ENCODE peak calls at places on chromosomes 7 and 10, in five cellular contexts. One of them, this sample, is unnamed.

GRCh38 chr10:72292223-72292691 is 18.5 kb downstream of the DDIT4 start:
- DNase-seq in ascending aorta: no peak
- DNase-seq in astrocyte: peak; percentile 35
- DNase-seq in psoas muscle: no peak
- DNase-seq in hepatocyte: peak; percentile 64
- DNase-seq in this sample: no peak

GRCh38 chr10:126242352-126243260 is 145.7 kb downstream of the ADAM12 start:
- DNase-seq in ascending aorta: no peak
- DNase-seq in astrocyte: peak; percentile 92
- DNase-seq in psoas muscle: no peak
- DNase-seq in hepatocyte: peak; percentile 54
- DNase-seq in this sample: peak; percentile 80

GRCh38 chr7:134685250-134685649 is 38.6 kb downstream of the BPGM start:
- DNase-seq in ascending aorta: no peak
- DNase-seq in astrocyte: no peak
- DNase-seq in psoas muscle: no peak
- DNase-seq in hepatocyte: no peak
- DNase-seq in this sample: no peak

GRCh38 chr10:108434818-108435217 is 1270.3 kb upstream of the SORCS1 start:
- DNase-seq in ascending aorta: no peak
- DNase-seq in astrocyte: no peak
- DNase-seq in psoas muscle: no peak
- DNase-seq in hepatocyte: no peak
- DNase-seq in this sample: no peak

GRCh38 chr7:117098457-117098856 is 145.2 kb downstream of the ST7 start:
- DNase-seq in ascending aorta: no peak
- DNase-seq in astrocyte: peak; percentile 98
- DNase-seq in psoas muscle: no peak
- DNase-seq in hepatocyte: no peak
- DNase-seq in this sample: peak; percentile 95

GRCh38 chr7:47893238-47893637 is 55.0 kb downstream of the PKD1L1 start:
- DNase-seq in ascending aorta: no peak
- DNase-seq in astrocyte: no peak
- DNase-seq in psoas muscle: no peak
- DNase-seq in hepatocyte: no peak
- DNase-seq in this sample: no peak

GRCh38 chr10:63365976-63366765 is 99.6 kb downstream of the JMJD1C start:
- DNase-seq in ascending aorta: no peak
- DNase-seq in astrocyte: peak; percentile 57
- DNase-seq in psoas muscle: no peak
- DNase-seq in hepatocyte: no peak
- DNase-seq in this sample: no peak

GRCh38 chr7:98400538-98401427 is at the start of gene BAIAP2L1:
- DNase-seq in ascending aorta: peak; percentile 71
- DNase-seq in astrocyte: peak; percentile 20
- DNase-seq in psoas muscle: peak; percentile 75
- DNase-seq in hepatocyte: peak; percentile 98
- DNase-seq in this sample: peak; percentile 39

GRCh38 chr7:139846297-139846696 is 17.2 kb downstream of the TBXAS1 start:
- DNase-seq in ascending aorta: no peak
- DNase-seq in astrocyte: no peak
- DNase-seq in psoas muscle: no peak
- DNase-seq in hepatocyte: no peak
- DNase-seq in this sample: no peak
- H3K4me3 ChIP-seq in ascending aorta: no peak overlapping the region
- H3K4me3 ChIP-seq in astrocyte: no peak overlapping the region
- H3K4me3 ChIP-seq in psoas muscle: no peak overlapping the region
- H3K4me3 ChIP-seq in hepatocyte: no peak overlapping the region
- H3K4me3 ChIP-seq in this sample: no peak overlapping the region

GRCh38 chr7:148964510-148965267 is 63.6 kb downstream of the PDIA4 start:
- DNase-seq in ascending aorta: no peak
- DNase-seq in astrocyte: no peak
- DNase-seq in psoas muscle: no peak
- DNase-seq in hepatocyte: no peak
- DNase-seq in this sample: no peak

GRCh38 chr7:148963583-148964509 is 64.5 kb downstream of the PDIA4 start:
- DNase-seq in ascending aorta: no peak
- DNase-seq in astrocyte: no peak
- DNase-seq in psoas muscle: no peak
- DNase-seq in hepatocyte: no peak
- DNase-seq in this sample: peak; percentile 7

GRCh38 chr7:148962515-148962822 is 65.8 kb downstream of the PDIA4 start:
- DNase-seq in ascending aorta: no peak
- DNase-seq in astrocyte: no peak
- DNase-seq in psoas muscle: no peak
- DNase-seq in hepatocyte: no peak
- DNase-seq in this sample: no peak

GRCh38 chr7:148959726-148960125 is 68.6 kb downstream of the PDIA4 start:
- DNase-seq in ascending aorta: no peak
- DNase-seq in astrocyte: no peak
- DNase-seq in psoas muscle: no peak
- DNase-seq in hepatocyte: no peak
- DNase-seq in this sample: no peak

DNA sequence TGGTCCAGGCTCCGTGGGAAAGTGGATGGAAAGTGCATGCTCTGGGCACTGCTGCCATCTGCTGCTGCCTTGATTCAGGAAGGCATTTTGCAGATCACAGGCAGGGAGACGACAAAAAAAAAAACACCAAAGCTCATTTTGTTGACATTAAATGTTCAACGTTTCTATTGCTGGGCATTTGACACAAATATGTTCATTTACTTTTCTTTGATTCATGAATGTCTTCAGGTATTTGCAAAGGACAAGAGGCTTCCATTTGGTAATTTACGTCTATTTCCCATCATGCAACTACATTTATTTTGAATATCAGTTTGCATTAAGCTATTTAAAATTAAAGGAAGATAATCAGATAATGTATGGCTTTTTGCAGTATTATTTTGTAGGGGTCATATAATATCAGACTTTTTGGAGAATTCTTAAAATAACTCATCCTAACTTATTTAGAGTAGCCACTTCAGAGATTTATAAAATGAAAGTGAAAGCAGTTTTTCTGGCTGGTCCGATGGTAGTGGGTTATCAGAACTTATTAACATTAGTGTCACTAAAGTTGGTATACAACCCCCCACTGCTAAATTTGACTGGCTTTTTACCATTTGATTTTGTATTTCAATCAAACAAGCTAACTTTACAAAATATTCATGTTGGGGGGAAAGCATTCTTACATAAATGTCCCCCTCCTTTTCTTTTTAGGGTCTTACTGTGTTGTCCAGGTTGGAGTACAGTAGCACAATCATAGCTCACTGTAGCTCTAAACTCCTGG is 65.3 kb downstream of the PDIA4 start:
- DNase-seq in ascending aorta: peak; percentile 77
- DNase-seq in astrocyte: peak; percentile 22
- DNase-seq in psoas muscle: peak; percentile 61
- DNase-seq in hepatocyte: peak; percentile 78
- DNase-seq in this sample: peak; percentile 51
- H3K27ac ChIP-seq in ascending aorta: peak overlapping the region; percentile 79
- H3K27ac ChIP-seq in astrocyte: peak overlapping the region; percentile 57
- H3K27ac ChIP-seq in psoas muscle: peak overlapping the region; percentile 75
- H3K27ac ChIP-seq in hepatocyte: peak overlapping the region; percentile 40
- H3K27ac ChIP-seq in this sample: peak overlapping the region; percentile 89

DNA sequence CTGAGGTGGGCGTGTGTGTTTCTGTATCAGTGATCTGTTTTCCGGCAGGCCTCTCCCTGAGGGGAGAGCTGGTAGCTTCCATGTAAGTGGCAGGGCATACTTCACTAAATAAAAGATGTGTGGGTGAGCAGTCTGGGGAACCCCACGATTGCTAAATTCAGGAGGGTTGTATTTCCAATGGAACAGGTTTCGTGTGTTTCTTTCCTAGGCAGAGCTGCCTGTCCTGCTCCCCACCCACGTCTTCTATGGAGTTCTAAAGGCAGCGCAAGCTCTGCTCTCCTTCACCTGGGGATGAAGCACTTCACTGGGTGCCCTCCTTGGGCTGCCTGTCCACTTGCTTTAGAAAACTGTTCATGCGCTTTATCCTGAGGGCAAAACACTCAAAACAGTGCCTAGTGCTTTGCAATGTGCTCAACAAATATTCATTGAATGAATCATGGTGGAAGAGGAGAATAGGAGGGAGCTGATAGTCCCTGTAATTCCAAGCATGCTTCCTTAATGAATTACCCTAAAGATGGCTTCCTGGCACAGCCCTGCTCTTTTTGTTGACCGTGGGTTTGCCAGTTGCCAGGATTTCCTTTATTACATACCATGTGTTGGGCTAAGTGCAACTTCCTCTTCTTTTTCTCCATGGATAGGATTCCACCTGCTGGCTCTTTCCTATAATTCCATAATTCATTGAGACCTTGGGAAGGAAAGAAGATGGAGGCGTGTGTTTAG is 50.6 kb upstream of the SRPK2 start:
- DNase-seq in ascending aorta: no peak
- DNase-seq in astrocyte: peak; percentile 89
- DNase-seq in psoas muscle: no peak
- DNase-seq in hepatocyte: no peak
- DNase-seq in this sample: peak; percentile 28
- TF ChIP-seq CTCF in ascending aorta: no peak
- TF ChIP-seq CTCF in astrocyte: peak; percentile 4
- TF ChIP-seq CTCF in psoas muscle: no peak
- TF ChIP-seq CTCF in hepatocyte: no peak
- TF ChIP-seq CTCF in this sample: peak; percentile 7

DNA sequence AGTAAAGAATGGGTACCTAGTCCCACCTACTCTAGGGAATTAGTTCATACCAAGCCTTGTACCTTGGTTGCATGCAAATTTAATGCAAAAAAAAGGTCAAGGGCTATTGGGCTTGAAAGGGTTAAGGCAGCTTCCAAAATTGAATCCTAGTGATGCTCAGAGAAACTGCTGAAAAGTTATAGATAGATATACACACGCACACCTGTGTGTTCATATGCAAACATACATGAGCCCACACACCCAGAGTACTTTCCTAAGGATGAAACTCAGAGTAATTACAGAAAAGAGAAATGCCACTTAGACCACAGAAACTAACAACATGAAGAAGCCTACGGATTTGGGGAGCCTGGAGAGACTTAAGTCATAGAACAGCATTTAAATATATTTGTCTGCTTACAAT is 1.5 kb downstream of the SLC25A13 start:
- DNase-seq in ascending aorta: no peak
- DNase-seq in astrocyte: no peak
- DNase-seq in psoas muscle: no peak
- DNase-seq in hepatocyte: no peak
- DNase-seq in this sample: no peak
- H3K4me3 ChIP-seq in ascending aorta: peak overlapping the region; percentile 85
- H3K4me3 ChIP-seq in astrocyte: peak overlapping the region; percentile 67
- H3K4me3 ChIP-seq in psoas muscle: peak overlapping the region; percentile 96
- H3K4me3 ChIP-seq in hepatocyte: peak overlapping the region; percentile 68
- H3K4me3 ChIP-seq in this sample: no peak overlapping the region

GRCh38 chr10:64369885-64370773 is 848.9 kb downstream of the REEP3 start:
- DNase-seq in ascending aorta: no peak
- DNase-seq in astrocyte: no peak
- DNase-seq in psoas muscle: no peak
- DNase-seq in hepatocyte: peak; percentile 10
- DNase-seq in this sample: no peak
- H3K27ac ChIP-seq in ascending aorta: no peak overlapping the region
- H3K27ac ChIP-seq in astrocyte: no peak overlapping the region
- H3K27ac ChIP-seq in psoas muscle: no peak overlapping the region
- H3K27ac ChIP-seq in hepatocyte: no peak overlapping the region
- H3K27ac ChIP-seq in this sample: no peak overlapping the region